ENCODE peak calls at places on chromosomes 4 and X, in six cellular contexts. U, J, Z, A, P and X are unnamed samples.

GRCh38 chr4:181018472-181018871 is 1224.7 kb upstream of the TENM3 start:
- DNase-seq in A (no peak), Z (no peak), P (no peak), U (no peak), J (no peak), X (no peak)

GRCh38 chrX:48663241-48663640 is 20.4 kb upstream of the WAS start:
- DNase-seq in U (no peak), A (no peak), J (no peak), Z (no peak), P (no peak), X (no peak)

GRCh38 chrX:37871626-37872302 is 24.4 kb upstream of the DYNLT3 start:
- DNase-seq in A (no peak), P (peak), U (no peak), J (no peak), Z (no peak), X (peak)

GRCh38 chr4:54005475-54005874 is 58.9 kb downstream of the CHIC2 start:
- DNase-seq in J (no peak), U (no peak), A (no peak), Z (no peak), P (peak), X (no peak)

GRCh38 chr4:113657834-113658233 is 103.7 kb downstream of the CAMK2D start:
- DNase-seq in Z (no peak), A (no peak), P (no peak), J (no peak), U (peak), X (no peak)

GRCh38 chr4:3285558-3286334 is 7.1 kb upstream of the RGS12 start:
- DNase-seq in U (no peak), P (peak), A (no peak), Z (no peak), J (no peak), X (no peak)

GRCh38 chrX:3697701-3698279 is 15.7 kb downstream of the PRKX start:
- DNase-seq in U (peak), Z (no peak), J (no peak), A (no peak), P (peak), X (no peak)

GRCh38 chr4:152181150-152181549 is 354.7 kb downstream of the FBXW7 start:
- DNase-seq in A (no peak), J (no peak), P (no peak), U (no peak), Z (no peak), X (no peak)

GRCh38 chr4:165464813-165465381 is 86.1 kb downstream of the CPE start:
- DNase-seq in Z (no peak), U (peak), P (peak), A (no peak), J (peak), X (peak)

GRCh38 chr4:141432000-141432712 is 204.2 kb upstream of the IL15 start:
- DNase-seq in Z (no peak), J (no peak), P (peak), A (no peak), U (no peak), X (no peak)

GRCh38 chr4:151991884-151992166 is 231.0 kb upstream of the GATB start:
- DNase-seq in U (no peak), Z (no peak), J (no peak), P (no peak), A (no peak), X (no peak)

GRCh38 chr4:15853345-15853744 is 75.2 kb downstream of the CD38 start:
- DNase-seq in Z (no peak), J (no peak), A (no peak), P (no peak), U (no peak), X (no peak)

GRCh38 chrX:65697173-65697572 is 29.7 kb downstream of the MSN start:
- DNase-seq in J (no peak), A (no peak), Z (no peak), P (peak), U (no peak), X (no peak)

GRCh38 chr4:5024673-5025072 is 5.4 kb upstream of the CYTL1 start:
- DNase-seq in A (no peak), U (no peak), J (no peak), Z (no peak), P (peak), X (no peak)

GRCh38 chrX:41333994-41334865 is at the start of gene DDX3X:
- DNase-seq in J (peak), Z (peak), P (peak), A (peak), U (peak), X (peak)

GRCh38 chrX:43562372-43562771 is 93.7 kb upstream of the MAOA start:
- DNase-seq in P (no peak), J (no peak), A (no peak), Z (no peak), U (no peak), X (no peak)